ENCODE peak calls at places on chromosomes 3 and 15, in five cellular contexts. U is HCT116, P is fibroblast of lung, W is neural progenitor cell, E is mammary epithelial cell. A is an unnamed sample.

GRCh38 chr3:61924065-61924740 is 362.8 kb downstream of the PTPRG start:
- DNase-seq in U (no peak), P (no peak), W (no peak), E (no peak), A (no peak)

GRCh38 chr15:82855286-82856092 is 46.1 kb downstream of the WHAMM start:
- DNase-seq in U (no peak), P (no peak), W (peak; percentile 78), E (no peak), A (no peak)

GRCh38 chr3:48015451-48016182 is 599 bp downstream of the MAP4 start:
- DNase-seq in U (no peak), P (peak; percentile 39), W (peak; percentile 6), E (peak; percentile 23), A (no peak)

GRCh38 chr3:24601500-24601899 is 106.8 kb upstream of the THRB start:
- DNase-seq in U (no peak), P (no peak), W (no peak), E (no peak), A (no peak)

GRCh38 chr15:80732148-80732547 is 37.0 kb downstream of the ABHD17C start:
- DNase-seq in U (no peak), P (no peak), W (no peak), E (no peak), A (no peak)

GRCh38 chr3:46163551-46163981 is 44.5 kb downstream of the CCR1 start:
- DNase-seq in U (peak; percentile 33), P (no peak), W (no peak), E (peak; percentile 91), A (peak; percentile 77)

GRCh38 chr3:15361494-15362214 is 29.3 kb upstream of the SH3BP5 start:
- DNase-seq in U (no peak), P (peak; percentile 88), W (peak; percentile 66), E (peak; percentile 83), A (no peak)

GRCh38 chr15:75061272-75061671 is 37.9 kb downstream of the PPCDC start:
- DNase-seq in U (no peak), P (peak; percentile 71), W (no peak), E (peak; percentile 52), A (no peak)

GRCh38 chr3:123314409-123315270 is 112.9 kb downstream of the SEC22A start:
- DNase-seq in U (no peak), P (no peak), W (peak; percentile 42), E (no peak), A (no peak)

GRCh38 chr15:93223803-93224202 is 134.8 kb upstream of the RGMA start:
- DNase-seq in U (no peak), P (no peak), W (no peak), E (no peak), A (no peak)

GRCh38 chr3:154121236-154122095 is at the start of gene ARHGEF26:
- DNase-seq in U (peak; percentile 60), P (peak; percentile 75), W (peak; percentile 92), E (peak; percentile 83), A (no peak)

GRCh38 chr3:174331095-174331802 is 527.9 kb upstream of the NAALADL2 start:
- DNase-seq in U (no peak), P (no peak), W (no peak), E (no peak), A (no peak)

GRCh38 chr15:79133309-79133708 is 42.7 kb upstream of the RASGRF1 start:
- DNase-seq in U (no peak), P (no peak), W (no peak), E (no peak), A (no peak)

GRCh38 chr3:154926721-154927120 is 153.4 kb upstream of the MME start:
- DNase-seq in U (no peak), P (no peak), W (no peak), E (no peak), A (no peak)

GRCh38 chr15:52760562-52760961 is 29.6 kb downstream of the ONECUT1 start:
- DNase-seq in U (no peak), P (no peak), W (no peak), E (no peak), A (no peak)

GRCh38 chr3:10715886-10716285 is 100.1 kb upstream of the SLC6A11 start:
- DNase-seq in U (no peak), P (no peak), W (no peak), E (no peak), A (no peak)

GRCh38 chr3:48402281-48402732 is 27.6 kb downstream of the PLXNB1 start:
- DNase-seq in U (peak; percentile 46), P (peak; percentile 94), W (no peak), E (peak; percentile 96), A (peak; percentile 86)

GRCh38 chr3:179266701-179267211 is 15.8 kb upstream of the KCNMB3 start:
- DNase-seq in U (no peak), P (no peak), W (no peak), E (no peak), A (no peak)

GRCh38 chr3:71511037-71511436 is 72.5 kb downstream of the FOXP1 start:
- DNase-seq in U (no peak), P (peak; percentile 99), W (no peak), E (peak; percentile 43), A (no peak)

GRCh38 chr3:52777127-52777958 is at the start of gene ITIH1:
- DNase-seq in U (no peak), P (no peak), W (peak; percentile 0), E (no peak), A (no peak)

GRCh38 chr15:90142216-90143175 is 40.2 kb upstream of the IDH2 start:
- DNase-seq in U (no peak), P (no peak), W (no peak), E (no peak), A (no peak)

GRCh38 chr15:91186892-91187644 is 87.0 kb downstream of the SV2B start:
- DNase-seq in U (no peak), P (peak; percentile 30), W (peak; percentile 66), E (peak; percentile 38), A (no peak)

GRCh38 chr3:52606373-52607085 is 70.1 kb downstream of the UQCC5 start:
- DNase-seq in U (peak; percentile 89), P (peak; percentile 64), W (no peak), E (peak; percentile 92), A (peak; percentile 54)

GRCh38 chr3:158368271-158368670 is 202.7 kb upstream of the MLF1 start:
- DNase-seq in U (no peak), P (no peak), W (peak; percentile 56), E (no peak), A (no peak)

GRCh38 chr15:27479232-27480140 is 508.5 kb downstream of the GABRG3 start:
- DNase-seq in U (no peak), P (peak; percentile 25), W (no peak), E (no peak), A (no peak)

GRCh38 chr15:64521201-64521600 is 60.8 kb downstream of the ZNF609 start:
- DNase-seq in U (no peak), P (no peak), W (no peak), E (peak; percentile 65), A (no peak)

GRCh38 chr3:47015151-47015550 is 35.7 kb downstream of the NBEAL2 start:
- DNase-seq in U (no peak), P (no peak), W (no peak), E (no peak), A (no peak)

GRCh38 chr3:123296836-123297626 is 95.3 kb downstream of the SEC22A start:
- DNase-seq in U (no peak), P (no peak), W (no peak), E (no peak), A (no peak)

GRCh38 chr3:134066539-134067310 is 37.0 kb upstream of the SLCO2A1 start:
- DNase-seq in U (no peak), P (no peak), W (no peak), E (no peak), A (no peak)

GRCh38 chr3:42632146-42632545 is 21.4 kb upstream of the ZBTB47 start:
- DNase-seq in U (no peak), P (peak; percentile 45), W (no peak), E (peak; percentile 56), A (no peak)

DNA sequence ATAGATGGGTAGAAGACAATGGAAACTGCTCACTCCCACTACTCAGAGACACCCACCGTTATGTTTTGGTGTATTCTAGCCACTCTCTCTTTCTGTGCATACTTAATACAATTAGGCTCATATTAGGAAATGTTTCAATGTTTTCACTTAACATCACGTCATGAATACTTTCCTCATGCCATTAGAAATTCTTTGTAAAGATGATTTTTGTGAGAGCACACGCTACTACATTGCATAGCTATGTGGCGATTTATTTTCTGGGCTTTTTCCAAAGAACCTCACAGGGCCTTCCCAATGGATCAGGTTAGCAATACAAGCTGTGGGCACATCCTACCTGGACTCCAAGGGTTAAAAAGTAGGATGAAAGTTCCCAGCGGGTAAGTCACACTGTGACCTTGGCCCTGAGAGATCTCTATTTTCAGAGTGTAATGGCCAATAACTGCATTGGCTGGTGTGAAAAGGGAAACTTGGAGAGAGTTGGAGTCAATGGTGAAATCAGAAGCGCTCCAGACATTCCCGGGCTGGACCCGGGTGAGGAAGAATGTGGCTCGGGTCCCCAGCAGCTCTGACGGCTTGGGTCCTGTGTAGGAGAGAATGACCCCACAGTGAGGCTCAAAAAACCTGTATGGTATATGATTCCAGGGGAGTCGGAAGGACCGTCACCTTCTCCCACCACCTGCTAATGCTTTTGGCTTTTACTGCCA is 25.8 kb upstream of the TGM5 start:
- DNase-seq in U (no peak), P (peak; percentile 65), W (no peak), E (no peak), A (no peak)
- TF ChIP-seq EZH2 in U (no peak), P (no peak), W (no peak), E (no peak), A (no peak)

GRCh38 chr3:129934234-129935123 is 40.0 kb upstream of the TRH start:
- DNase-seq in U (peak; percentile 12), P (no peak), W (peak; percentile 65), E (no peak), A (no peak)

GRCh38 chr3:129933471-129933870 is 40.0 kb upstream of the TMCC1 start:
- DNase-seq in U (no peak), P (no peak), W (no peak), E (no peak), A (no peak)

GRCh38 chr3:129938140-129938930 is 36.2 kb upstream of the TRH start:
- DNase-seq in U (no peak), P (no peak), W (peak; percentile 67), E (no peak), A (no peak)

GRCh38 chr3:129937717-129938116 is 36.8 kb upstream of the TRH start:
- DNase-seq in U (no peak), P (no peak), W (peak; percentile 54), E (no peak), A (no peak)

GRCh38 chr3:129936757-129937156 is 37.8 kb upstream of the TRH start:
- DNase-seq in U (no peak), P (peak; percentile 92), W (peak; percentile 88), E (peak; percentile 72), A (no peak)
- H3K4me3 ChIP-seq in U (no peak overlapping the region), P (peak overlapping the region; percentile 31), W (no peak overlapping the region), E (peak overlapping the region; percentile 49), A (no peak overlapping the region)

GRCh38 chr3:119034256-119035013 is at the start of gene IGSF11:
- DNase-seq in U (no peak), P (peak; percentile 55), W (peak; percentile 92), E (peak; percentile 40), A (no peak)
- TF ChIP-seq EZH2 in U (no peak), P (peak; percentile 56), W (no peak), E (no peak), A (peak; percentile 72)

GRCh38 chr3:39180546-39181346 is 11.6 kb downstream of the XIRP1 start:
- DNase-seq in U (peak; percentile 77), P (peak; percentile 77), W (peak; percentile 97), E (peak; percentile 86), A (peak; percentile 32)
- H3K4me3 ChIP-seq in U (peak overlapping the region; percentile 57), P (peak overlapping the region; percentile 38), W (peak overlapping the region; percentile 62), E (peak overlapping the region; percentile 36), A (peak overlapping the region; percentile 49)

GRCh38 chr3:139935071-139935865 is at the start of gene CLSTN2:
- DNase-seq in U (no peak), P (peak; percentile 67), W (peak; percentile 92), E (peak; percentile 59), A (no peak)
- TF ChIP-seq EZH2 in U (no peak), P (peak; percentile 67), W (peak; percentile 61), E (no peak), A (peak; percentile 77)